ENCODE peak calls at places on chromosomes 12 and 14, in eight cellular contexts. S is stomach, B is psoas muscle, D is colonic mucosa, C is spleen, X is heart left ventricle, F is heart right ventricle, P is hepatocyte. M is an unnamed sample.

GRCh38 chr14:89121961-89122675 is 294.9 kb downstream of the FOXN3 start:
- DNase-seq in C (no peak), P (no peak), F (no peak), X (no peak), D (no peak), S (no peak), B (no peak), M (no peak)

GRCh38 chr12:51269174-51270066 is 795 bp downstream of the SMAGP start:
- DNase-seq in X (peak; percentile 45), F (peak; percentile 38), B (peak; percentile 31), C (peak; percentile 91), P (peak; percentile 85), D (peak; percentile 86), S (peak; percentile 69), M (peak; percentile 49)

GRCh38 chr14:21042918-21043317 is 756 bp downstream of the RNASE7 start:
- DNase-seq in F (no peak), S (no peak), D (no peak), P (no peak), B (no peak), C (no peak), X (no peak), M (peak; percentile 35)

GRCh38 chr12:119020377-119021360 is 39.3 kb downstream of the SRRM4 start:
- DNase-seq in D (peak; percentile 33), X (peak; percentile 19), P (peak; percentile 49), C (no peak), F (peak; percentile 57), B (no peak), S (peak; percentile 46), M (no peak)

GRCh38 chr12:55930771-55931316 is at the start of gene DGKA:
- DNase-seq in F (peak; percentile 30), S (peak; percentile 45), P (peak; percentile 74), C (peak; percentile 90), B (peak; percentile 26), D (peak; percentile 77), X (peak; percentile 30), M (peak; percentile 7)

GRCh38 chr12:65741662-65742480 is 82.4 kb upstream of the HMGA2 start:
- DNase-seq in C (no peak), X (peak; percentile 24), B (no peak), S (no peak), P (peak; percentile 59), D (no peak), F (peak; percentile 23), M (peak; percentile 12)

GRCh38 chr14:106436310-106436905 is 910.0 kb downstream of the TMEM121 start:
- DNase-seq in B (no peak), D (peak; percentile 51), C (peak; percentile 66), F (peak; percentile 33), S (no peak), X (no peak), P (no peak), M (no peak)

GRCh38 chr12:131209082-131210070 is 255.7 kb downstream of the ADGRD1 start:
- DNase-seq in D (no peak), S (no peak), C (peak; percentile 61), P (no peak), X (peak; percentile 7), B (no peak), F (no peak), M (no peak)

GRCh38 chr12:13187399-13187798 is 9.1 kb upstream of the EMP1 start:
- DNase-seq in D (no peak), P (no peak), X (no peak), F (no peak), B (no peak), C (no peak), S (no peak), M (no peak)

GRCh38 chr12:48542300-48542928 is 17.0 kb downstream of the OR8S1 start:
- DNase-seq in X (no peak), C (no peak), S (peak; percentile 53), B (no peak), D (peak; percentile 53), F (peak; percentile 19), P (peak; percentile 25), M (no peak)

GRCh38 chr14:95475540-95476240 is 40.8 kb downstream of the SYNE3 start:
- DNase-seq in D (no peak), C (no peak), S (no peak), X (no peak), F (no peak), B (no peak), P (no peak), M (no peak)

GRCh38 chr14:69615471-69616407 is 4.3 kb downstream of the SUSD6 start:
- DNase-seq in C (peak; percentile 81), D (peak; percentile 52), S (peak; percentile 49), B (peak; percentile 35), X (peak; percentile 74), F (no peak), P (no peak), M (no peak)

GRCh38 chr12:23221926-23222325 is 597.0 kb downstream of the ETNK1 start:
- DNase-seq in B (no peak), D (no peak), S (no peak), X (no peak), C (no peak), P (no peak), F (no peak), M (no peak)

GRCh38 chr14:99552021-99552553 is 51.9 kb downstream of the CCDC85C start:
- DNase-seq in S (no peak), B (no peak), P (no peak), D (no peak), C (no peak), F (no peak), X (no peak), M (no peak)

GRCh38 chr14:20198991-20199390 is 8.3 kb downstream of the OR11G2 start:
- DNase-seq in C (no peak), S (no peak), F (no peak), D (no peak), X (no peak), P (no peak), B (no peak), M (no peak)

GRCh38 chr12:12016284-12017100 is 54.2 kb upstream of the BCL2L14 start:
- DNase-seq in B (no peak), P (no peak), X (no peak), C (no peak), D (no peak), S (no peak), F (no peak), M (no peak)

GRCh38 chr14:99320105-99320572 is 48.1 kb upstream of the BCL11B start:
- DNase-seq in S (peak; percentile 55), F (peak; percentile 43), X (no peak), P (peak; percentile 22), B (no peak), C (peak; percentile 87), D (peak; percentile 85), M (no peak)

GRCh38 chr12:93135286-93136239 is 206.5 kb upstream of the EEA1 start:
- DNase-seq in F (no peak), C (no peak), P (peak; percentile 53), X (no peak), B (no peak), D (no peak), S (no peak), M (no peak)

GRCh38 chr14:106842687-106843086 is 1316.3 kb downstream of the TMEM121 start:
- DNase-seq in C (no peak), F (no peak), P (no peak), D (no peak), X (no peak), S (peak; percentile 46), B (no peak), M (no peak)

GRCh38 chr14:75297417-75298040 is 18.9 kb downstream of the FOS start:
- DNase-seq in D (no peak), P (no peak), F (no peak), X (no peak), C (no peak), S (no peak), B (no peak), M (no peak)

GRCh38 chr14:103348154-103348553 is 14.1 kb downstream of the EIF5 start:
- DNase-seq in B (no peak), C (no peak), F (no peak), D (no peak), S (no peak), X (no peak), P (no peak), M (no peak)

GRCh38 chr14:83294941-83295340 is 1761.3 kb upstream of the SEL1L start:
- DNase-seq in B (no peak), S (no peak), F (no peak), D (no peak), P (no peak), C (no peak), X (no peak), M (no peak)

GRCh38 chr14:75572104-75572503 is 6.3 kb upstream of the FLVCR2 start:
- DNase-seq in F (no peak), X (no peak), P (no peak), C (no peak), B (no peak), S (no peak), D (no peak), M (no peak)

GRCh38 chr14:65229431-65230286 is 127.3 kb upstream of the MAX start:
- DNase-seq in X (peak; percentile 38), C (peak; percentile 85), B (no peak), F (peak; percentile 49), P (peak; percentile 50), D (peak; percentile 58), S (peak; percentile 51), M (peak; percentile 63)
- H3K27ac ChIP-seq in X (peak overlapping the region; percentile 97), C (peak overlapping the region; percentile 78), B (peak overlapping the region; percentile 55), F (peak overlapping the region; percentile 80), P (peak overlapping the region; percentile 75), D (peak overlapping the region; percentile 84), S (peak overlapping the region; percentile 87), M (peak overlapping the region; percentile 98)

GRCh38 chr12:124024790-124025189 is 51.8 kb downstream of the ZNF664 start:
- DNase-seq in F (no peak), X (no peak), P (no peak), B (no peak), D (no peak), C (no peak), S (no peak), M (no peak)

GRCh38 chr12:124024263-124024678 is 51.3 kb downstream of the ZNF664 start:
- DNase-seq in D (no peak), P (no peak), B (no peak), C (no peak), S (no peak), F (no peak), X (no peak), M (no peak)

GRCh38 chr12:124027753-124028559 is 54.9 kb downstream of the ZNF664 start:
- DNase-seq in P (no peak), D (no peak), S (no peak), F (peak; percentile 67), B (peak; percentile 67), X (peak; percentile 34), C (no peak), M (no peak)

GRCh38 chr12:124026755-124027745 is 54.0 kb downstream of the ZNF664 start:
- DNase-seq in P (no peak), B (no peak), S (no peak), D (no peak), X (no peak), C (no peak), F (no peak), M (no peak)

GRCh38 chr12:124025661-124026060 is 52.6 kb downstream of the ZNF664 start:
- DNase-seq in F (no peak), D (no peak), X (no peak), B (no peak), S (no peak), C (no peak), P (no peak), M (no peak)
- H3K27ac ChIP-seq in F (no peak overlapping the region), D (no peak overlapping the region), X (no peak overlapping the region), B (no peak overlapping the region), S (no peak overlapping the region), C (no peak overlapping the region), P (no peak overlapping the region), M (no peak overlapping the region)

GRCh38 chr14:91371990-91372375 is 45.6 kb downstream of the CCDC88C start:
- DNase-seq in D (no peak), C (no peak), B (no peak), P (no peak), F (no peak), S (no peak), X (no peak), M (no peak)
- H3K27ac ChIP-seq in D (peak overlapping the region; percentile 18), C (peak overlapping the region; percentile 35), B (no peak overlapping the region), P (no peak overlapping the region), F (no peak overlapping the region), S (peak overlapping the region; percentile 22), X (no peak overlapping the region), M (peak overlapping the region; percentile 78)

GRCh38 chr12:6923003-6923732 is 4.6 kb upstream of the ATN1 start:
- DNase-seq in B (no peak), P (no peak), C (peak; percentile 58), S (no peak), F (no peak), D (no peak), X (no peak), M (no peak)
- H3K27ac ChIP-seq in B (no peak overlapping the region), P (no peak overlapping the region), C (no peak overlapping the region), S (no peak overlapping the region), F (no peak overlapping the region), D (no peak overlapping the region), X (no peak overlapping the region), M (peak overlapping the region; percentile 95)

M was measured in caudate nucleus.